ENCODE peak calls at places on chromosomes 16 and 17, in four cellular contexts. K is AG10803, X is tibial artery, J is heart right ventricle. H is an unnamed sample.

GRCh38 chr16:16905850-16906249 is 526.9 kb downstream of the NPIPA7 start:
- DNase-seq in K (no peak), X (no peak), J (no peak), H (no peak)

GRCh38 chr17:12625092-12625491 is 40.6 kb upstream of the MYOCD start:
- DNase-seq in K (no peak), X (no peak), J (no peak), H (no peak)

GRCh38 chr16:52069866-52070265 is 477.1 kb downstream of the TOX3 start:
- DNase-seq in K (peak), X (no peak), J (no peak), H (no peak)

GRCh38 chr16:21996923-21997692 is 3.8 kb downstream of the PDZD9 start:
- DNase-seq in K (no peak), X (no peak), J (no peak), H (no peak)

GRCh38 chr16:77897038-77897437 is 108.7 kb downstream of the VAT1L start:
- DNase-seq in K (peak), X (no peak), J (no peak), H (no peak)

GRCh38 chr17:36485805-36486203 is 677 bp upstream of the ZNHIT3 start:
- DNase-seq in K (no peak), X (no peak), J (no peak), H (no peak)

GRCh38 chr16:9597967-9598730 is 506.7 kb downstream of the HAPSTR1 start:
- DNase-seq in K (no peak), X (no peak), J (no peak), H (no peak)

GRCh38 chr17:70320642-70321345 is 151.5 kb downstream of the KCNJ2 start:
- DNase-seq in K (peak), X (no peak), J (no peak), H (no peak)

GRCh38 chr16:86911311-86911999 is 333.1 kb downstream of the FOXL1 start:
- DNase-seq in K (no peak), X (peak), J (no peak), H (no peak)

GRCh38 chr17:80308672-80309517 is 48.2 kb downstream of the RNF213 start:
- DNase-seq in K (no peak), X (peak), J (no peak), H (no peak)

GRCh38 chr16:57807968-57808528 is 5.8 kb upstream of the KIFC3 start:
- DNase-seq in K (peak), X (peak), J (peak), H (peak)

GRCh38 chr16:58464047-58464915 is 35.7 kb upstream of the NDRG4 start:
- DNase-seq in K (no peak), X (no peak), J (peak), H (no peak)

GRCh38 chr16:16184594-16184993 is 38.7 kb downstream of the ABCC6 start:
- DNase-seq in K (no peak), X (no peak), J (no peak), H (no peak)

GRCh38 chr17:81251091-81251942 is 12.2 kb downstream of the NDUFAF8 start:
- DNase-seq in K (no peak), X (no peak), J (no peak), H (no peak)

GRCh38 chr16:67542464-67542863 is 13.8 kb downstream of the RIPOR1 start:
- DNase-seq in K (peak), X (no peak), J (peak), H (peak)

GRCh38 chr17:57682667-57683066 is 62.4 kb downstream of the CCDC182 start:
- DNase-seq in K (no peak), X (no peak), J (no peak), H (no peak)

GRCh38 chr16:52469775-52470174 is 77.2 kb downstream of the TOX3 start:
- DNase-seq in K (no peak), X (no peak), J (no peak), H (no peak)

GRCh38 chr16:53672461-53672860 is 31.2 kb downstream of the RPGRIP1L start:
- DNase-seq in K (no peak), X (no peak), J (no peak), H (no peak)

GRCh38 chr16:84899414-84899813 is 79.6 kb downstream of the CRISPLD2 start:
- DNase-seq in K (no peak), X (no peak), J (no peak), H (no peak)

GRCh38 chr16:85527042-85527766 is 85.9 kb upstream of the GSE1 start:
- DNase-seq in K (no peak), X (no peak), J (no peak), H (no peak)

GRCh38 chr16:4700380-4700996 is 7.1 kb downstream of the NUDT16L1 start:
- DNase-seq in K (no peak), X (no peak), J (no peak), H (peak)

GRCh38 chr16:2450535-2450934 is 9.4 kb upstream of the TEDC2 start:
- DNase-seq in K (no peak), X (no peak), J (no peak), H (no peak)

GRCh38 chr16:67011274-67011673 is 17.7 kb upstream of the CBFB start:
- DNase-seq in K (no peak), X (no peak), J (no peak), H (no peak)

GRCh38 chr16:1293921-1294656 is 15.3 kb upstream of the UBE2I start:
- DNase-seq in K (no peak), X (no peak), J (no peak), H (no peak)

GRCh38 chr16:72554935-72555334 is 383.0 kb upstream of the PMFBP1 start:
- DNase-seq in K (peak), X (no peak), J (no peak), H (no peak)

GRCh38 chr16:13186813-13187212 is 285.4 kb downstream of the SHISA9 start:
- DNase-seq in K (no peak), X (no peak), J (no peak), H (no peak)

GRCh38 chr16:11224894-11225676 is 30.9 kb downstream of the SOCS1 start:
- DNase-seq in K (no peak), X (no peak), J (no peak), H (peak)

GRCh38 chr16:82157836-82158235 is 12.2 kb downstream of the MPHOSPH6 start:
- DNase-seq in K (peak), X (no peak), J (no peak), H (no peak)

GRCh38 chr17:21090889-21091618 is 35.7 kb upstream of the DHRS7B start:
- DNase-seq in K (no peak), X (no peak), J (no peak), H (no peak)

GRCh38 chr17:58121925-58122324 is 26.3 kb upstream of the OR4D1 start:
- DNase-seq in K (peak), X (no peak), J (no peak), H (peak)

GRCh38 chr17:1764274-1764673 is 2.4 kb downstream of the SERPINF1 start:
- DNase-seq in K (peak), X (peak), J (peak), H (peak)

GRCh38 chr17:66123163-66123562 is 68.8 kb downstream of the CEP112 start:
- DNase-seq in K (peak), X (no peak), J (no peak), H (no peak)

GRCh38 chr17:6084226-6085161 is 14.3 kb downstream of the WSCD1 start:
- DNase-seq in K (no peak), X (no peak), J (no peak), H (no peak)

GRCh38 chr17:21689604-21690003 is 2.7 kb upstream of the KCNJ18 start:
- DNase-seq in K (peak), X (peak), J (no peak), H (no peak)

GRCh38 chr17:34472363-34472762 is 107.0 kb upstream of the TMEM132E start:
- DNase-seq in K (no peak), X (no peak), J (no peak), H (no peak)

GRCh38 chr17:42122371-42123303 is at the start of gene HSPB9:
- DNase-seq in K (no peak), X (no peak), J (no peak), H (no peak)

GRCh38 chr17:19739241-19740201 is 8.6 kb downstream of the ALDH3A1 start:
- DNase-seq in K (no peak), X (no peak), J (no peak), H (no peak)

GRCh38 chr16:68737046-68737729 is at the start of gene CDH1:
- DNase-seq in K (no peak), X (no peak), J (no peak), H (peak)

DNA sequence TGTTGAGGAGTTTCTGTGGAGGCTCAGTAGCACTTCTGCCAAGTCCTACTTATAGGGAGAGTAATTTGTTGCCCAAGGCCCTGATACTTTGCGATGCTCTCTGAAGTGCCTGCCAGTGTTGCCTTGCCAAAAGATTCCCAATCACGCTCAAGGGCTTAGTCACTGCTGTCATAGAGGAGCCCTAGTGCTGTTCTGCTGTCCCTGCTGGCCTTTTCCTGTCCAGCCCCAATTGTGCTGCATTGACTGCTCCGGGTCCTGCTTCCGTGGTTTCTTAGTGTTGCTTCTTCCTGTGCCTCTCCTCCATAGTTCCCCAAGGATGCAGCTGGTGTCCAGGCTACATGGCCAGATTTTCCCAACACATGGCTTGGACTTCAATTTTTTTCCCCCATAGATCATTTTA is 13.9 kb downstream of the NUP93 start:
- DNase-seq in K (peak), X (no peak), J (peak), H (no peak)
- TF ChIP-seq CTCF in K (peak), X (no peak), J (peak), H (no peak)

DNA sequence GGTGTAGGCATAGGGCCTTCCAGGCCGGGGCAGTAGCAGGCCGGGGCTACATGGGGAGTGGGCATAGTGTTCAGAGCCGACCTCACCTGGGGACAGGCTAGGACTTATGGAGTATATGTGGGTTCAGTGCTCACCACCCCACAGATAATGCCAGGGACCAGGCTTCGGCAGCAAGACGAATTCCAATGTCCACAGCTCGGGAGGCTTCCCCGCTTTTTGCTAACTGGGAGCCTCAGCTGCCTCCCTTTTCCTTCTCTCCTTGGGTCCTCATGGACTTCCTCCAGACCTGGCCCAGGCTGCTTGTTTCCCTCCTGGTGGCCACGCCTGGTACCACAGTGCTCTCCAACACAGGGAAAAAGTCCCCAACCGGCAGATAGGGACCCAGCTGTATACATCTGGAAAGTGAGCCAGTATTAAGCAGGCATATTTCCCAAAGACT is 20.1 kb upstream of the SLC46A1 start:
- DNase-seq in K (no peak), X (no peak), J (no peak), H (no peak)
- TF ChIP-seq CTCF in K (peak), X (no peak), J (peak), H (no peak)

GRCh38 chr17:3732171-3732570 is 8.5 kb downstream of the HASPIN start:
- DNase-seq in K (peak), X (no peak), J (no peak), H (no peak)
- TF ChIP-seq CTCF in K (peak), X (no peak), J (no peak), H (no peak)

GRCh38 chr17:74358696-74359095 is 3.0 kb downstream of the BTBD17 start:
- DNase-seq in K (no peak), X (no peak), J (no peak), H (no peak)

GRCh38 chr17:74360993-74361612 is 565 bp downstream of the BTBD17 start:
- DNase-seq in K (no peak), X (no peak), J (no peak), H (no peak)

GRCh38 chr17:74362811-74363498 is 1.3 kb upstream of the BTBD17 start:
- DNase-seq in K (no peak), X (no peak), J (no peak), H (no peak)

GRCh38 chr17:74359916-74360315 is 1.8 kb downstream of the BTBD17 start:
- DNase-seq in K (no peak), X (no peak), J (no peak), H (no peak)

GRCh38 chr17:74361613-74362391 is at the start of gene BTBD17:
- DNase-seq in K (no peak), X (no peak), J (peak), H (no peak)
- TF ChIP-seq CTCF in K (peak), X (peak), J (peak), H (no peak)

GRCh38 chr17:78961571-78961970 is 18.2 kb downstream of the LGALS3BP start:
- DNase-seq in K (no peak), X (no peak), J (no peak), H (no peak)

GRCh38 chr17:78962345-78962983 is 17.3 kb downstream of the LGALS3BP start:
- DNase-seq in K (peak), X (no peak), J (no peak), H (no peak)

GRCh38 chr17:78958556-78959191 is 21.0 kb downstream of the LGALS3BP start:
- DNase-seq in K (no peak), X (no peak), J (no peak), H (no peak)

GRCh38 chr17:78960945-78961344 is 18.8 kb downstream of the LGALS3BP start:
- DNase-seq in K (peak), X (no peak), J (peak), H (no peak)

GRCh38 chr17:78959803-78960202 is 19.9 kb downstream of the LGALS3BP start:
- DNase-seq in K (no peak), X (no peak), J (no peak), H (no peak)
- TF ChIP-seq CTCF in K (no peak), X (no peak), J (no peak), H (no peak)

DNA sequence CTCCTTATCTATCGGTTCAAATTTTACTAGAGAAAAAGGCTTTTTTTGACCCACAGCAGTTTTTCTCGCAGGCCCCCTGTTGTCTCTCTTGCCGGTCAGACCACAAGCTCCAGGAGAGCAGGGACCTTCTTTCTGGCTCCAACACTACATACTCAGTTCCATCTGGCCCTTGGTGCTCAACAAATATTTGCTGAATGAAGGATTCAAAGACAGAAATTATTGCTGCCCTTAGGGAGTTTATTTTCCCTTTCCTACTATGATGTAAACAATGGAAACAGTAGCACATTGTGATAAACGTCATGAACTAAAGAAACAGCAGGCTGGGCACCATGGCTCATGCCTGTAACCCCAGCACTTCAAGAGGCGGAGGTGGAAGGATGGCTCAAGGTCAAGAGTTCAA is 59.0 kb upstream of the ATP2A3 start:
- DNase-seq in K (no peak), X (no peak), J (no peak), H (no peak)
- TF ChIP-seq CTCF in K (no peak), X (no peak), J (no peak), H (no peak)

DNA sequence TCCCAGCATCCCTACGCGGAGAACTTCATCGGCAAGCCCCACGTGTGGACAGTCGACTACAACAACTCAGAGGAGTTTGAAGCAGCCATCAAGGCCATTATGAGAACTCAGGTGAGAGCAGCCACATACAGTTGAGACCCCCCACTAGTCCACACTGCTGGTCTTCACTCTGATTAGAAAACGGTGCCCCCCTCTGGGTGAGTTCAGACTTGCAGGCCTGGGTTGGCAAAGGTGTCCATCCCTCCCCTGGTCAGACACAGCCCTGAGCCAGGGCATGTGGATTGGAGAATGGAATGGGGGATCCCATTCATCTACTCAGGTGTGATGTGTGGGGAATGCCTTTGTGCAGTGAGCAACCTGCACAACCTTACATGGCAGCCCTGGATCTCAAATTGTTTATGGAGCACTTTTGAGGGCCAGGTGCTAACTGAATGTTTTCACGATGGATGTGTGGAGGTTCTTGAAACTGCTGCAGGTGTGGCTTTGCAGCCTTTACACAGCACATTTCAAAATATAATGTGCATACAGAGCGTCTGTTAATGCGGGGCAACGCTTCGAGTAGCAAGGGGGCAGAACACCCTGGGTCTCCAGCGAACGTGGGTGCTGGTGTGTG is 72.6 kb downstream of the MGAT5B start:
- DNase-seq in K (no peak), X (no peak), J (no peak), H (no peak)
- TF ChIP-seq CTCF in K (no peak), X (no peak), J (no peak), H (no peak)

GRCh38 chr17:28846231-28846630 is 3.6 kb upstream of the FAM222B start:
- DNase-seq in K (no peak), X (no peak), J (no peak), H (no peak)

GRCh38 chr17:28843810-28844137 is 1.2 kb upstream of the FAM222B start:
- DNase-seq in K (no peak), X (no peak), J (no peak), H (no peak)

GRCh38 chr17:28853295-28853694 is 1.5 kb upstream of the ERAL1 start:
- DNase-seq in K (no peak), X (no peak), J (no peak), H (no peak)

GRCh38 chr17:28854457-28855382 is at the start of gene ERAL1:
- DNase-seq in K (peak), X (peak), J (peak), H (peak)

DNA sequence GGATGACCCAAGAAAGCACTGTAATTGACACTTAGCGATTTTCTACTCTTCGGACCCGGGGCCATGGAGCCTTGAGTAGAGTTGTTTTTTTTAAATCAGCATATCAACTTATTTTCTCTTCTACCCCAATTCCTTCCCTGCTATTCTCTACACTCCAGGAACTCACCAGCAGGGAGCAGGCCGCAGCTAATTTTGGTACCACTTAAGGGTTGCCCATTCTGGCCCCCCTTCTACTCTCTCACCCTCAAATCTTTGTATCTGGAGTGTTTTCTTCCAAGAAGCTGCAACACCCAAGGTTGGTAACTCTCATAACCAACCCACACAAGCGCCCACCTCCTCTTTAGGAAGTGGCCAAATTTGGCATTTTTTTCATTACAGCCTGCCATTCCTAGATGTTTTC is 5.5 kb upstream of the ERAL1 start:
- DNase-seq in K (no peak), X (no peak), J (no peak), H (no peak)
- TF ChIP-seq CTCF in K (no peak), X (no peak), J (peak), H (no peak)